ENCODE peak calls at places on chromosomes 16 and 17, in six cellular contexts. U is neural progenitor cell, B is colonic mucosa, H is lower leg skin, S is esophagus squamous epithelium, V is AG09309. Y is an unnamed sample.

GRCh38 chr16:52283018-52283417 is 263.9 kb downstream of the TOX3 start:
- DNase-seq in U (no peak), B (no peak), H (no peak), S (no peak), V (peak), Y (no peak)

GRCh38 chr17:58097384-58098088 is 14.3 kb downstream of the DYNLL2 start:
- DNase-seq in U (no peak), B (no peak), H (no peak), S (no peak), V (no peak), Y (no peak)

GRCh38 chr16:69171325-69172095 is 15.5 kb upstream of the SNTB2 start:
- DNase-seq in U (no peak), B (no peak), H (no peak), S (no peak), V (no peak), Y (peak)

GRCh38 chr17:59618894-59619312 is 792 bp upstream of the CLTC start:
- DNase-seq in U (peak), B (peak), H (no peak), S (no peak), V (no peak), Y (no peak)

GRCh38 chr16:82793550-82794244 is 166.9 kb downstream of the CDH13 start:
- DNase-seq in U (peak), B (no peak), H (no peak), S (no peak), V (no peak), Y (no peak)

GRCh38 chr17:17120716-17121115 is 78.5 kb downstream of the MPRIP start:
- DNase-seq in U (no peak), B (peak), H (no peak), S (no peak), V (no peak), Y (no peak)

GRCh38 chr16:13176711-13177110 is 275.3 kb downstream of the SHISA9 start:
- DNase-seq in U (no peak), B (no peak), H (no peak), S (no peak), V (no peak), Y (no peak)

GRCh38 chr17:32152130-32152529 is 9.8 kb downstream of the RHOT1 start:
- DNase-seq in U (no peak), B (no peak), H (no peak), S (no peak), V (no peak), Y (no peak)

GRCh38 chr17:52827526-52827925 is 669.0 kb upstream of the CA10 start:
- DNase-seq in U (no peak), B (peak), H (no peak), S (no peak), V (no peak), Y (no peak)

GRCh38 chr17:52824542-52824941 is 666.0 kb upstream of the CA10 start:
- DNase-seq in U (no peak), B (peak), H (no peak), S (no peak), V (no peak), Y (no peak)

GRCh38 chr17:52828621-52829020 is 670.1 kb upstream of the CA10 start:
- DNase-seq in U (no peak), B (no peak), H (no peak), S (no peak), V (no peak), Y (no peak)

GRCh38 chr17:52823155-52823554 is 664.6 kb upstream of the CA10 start:
- DNase-seq in U (no peak), B (no peak), H (no peak), S (no peak), V (no peak), Y (no peak)
- TF ChIP-seq CTCF in U (no peak), B (no peak), H (no peak), S (no peak), V (no peak), Y (no peak)

DNA sequence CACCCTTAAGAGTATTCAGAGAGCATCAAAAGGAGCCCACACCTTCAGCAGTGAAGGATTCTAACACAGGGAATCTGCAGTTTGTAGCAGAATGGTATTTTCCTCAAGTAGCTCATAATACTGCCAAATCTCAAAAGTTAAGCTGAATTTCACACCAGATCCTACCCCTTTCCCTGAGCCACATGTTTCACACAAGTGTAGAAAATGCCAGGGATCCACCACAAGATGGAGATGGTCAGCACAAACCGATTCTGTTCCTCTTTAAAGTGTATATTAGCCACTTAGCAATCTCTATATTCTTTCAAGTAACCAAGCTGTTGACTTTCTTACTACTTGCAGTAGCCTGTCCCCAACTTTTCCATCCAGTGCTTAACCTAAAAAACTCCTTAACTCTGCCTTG is 13.2 kb downstream of the GINS2 start:
- DNase-seq in U (no peak), B (no peak), H (no peak), S (no peak), V (no peak), Y (no peak)
- TF ChIP-seq CTCF in U (peak), B (no peak), H (no peak), S (peak), V (peak), Y (peak)

DNA sequence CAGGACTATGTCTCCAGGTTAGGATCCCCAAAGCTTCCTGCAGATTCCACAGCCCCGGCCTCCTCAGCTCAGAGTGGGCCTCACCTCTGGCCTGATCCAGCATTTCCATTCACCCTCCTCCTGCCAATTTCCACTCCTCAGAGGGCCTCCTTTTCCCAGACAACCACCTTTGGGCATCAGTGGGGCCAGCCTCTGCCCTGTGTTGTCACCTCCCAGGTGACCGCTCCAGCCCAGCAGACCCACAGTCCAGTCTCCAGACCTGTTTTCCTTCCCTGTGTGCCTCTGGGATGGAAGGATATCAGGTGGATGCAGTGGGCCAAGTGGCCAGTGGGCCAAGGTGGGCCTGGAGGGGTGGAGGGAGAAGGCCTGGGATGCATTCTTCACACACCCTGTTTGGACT is 32.7 kb downstream of the B9D1 start:
- DNase-seq in U (no peak), B (no peak), H (no peak), S (no peak), V (no peak), Y (no peak)
- TF ChIP-seq CTCF in U (no peak), B (no peak), H (no peak), S (no peak), V (no peak), Y (no peak)

DNA sequence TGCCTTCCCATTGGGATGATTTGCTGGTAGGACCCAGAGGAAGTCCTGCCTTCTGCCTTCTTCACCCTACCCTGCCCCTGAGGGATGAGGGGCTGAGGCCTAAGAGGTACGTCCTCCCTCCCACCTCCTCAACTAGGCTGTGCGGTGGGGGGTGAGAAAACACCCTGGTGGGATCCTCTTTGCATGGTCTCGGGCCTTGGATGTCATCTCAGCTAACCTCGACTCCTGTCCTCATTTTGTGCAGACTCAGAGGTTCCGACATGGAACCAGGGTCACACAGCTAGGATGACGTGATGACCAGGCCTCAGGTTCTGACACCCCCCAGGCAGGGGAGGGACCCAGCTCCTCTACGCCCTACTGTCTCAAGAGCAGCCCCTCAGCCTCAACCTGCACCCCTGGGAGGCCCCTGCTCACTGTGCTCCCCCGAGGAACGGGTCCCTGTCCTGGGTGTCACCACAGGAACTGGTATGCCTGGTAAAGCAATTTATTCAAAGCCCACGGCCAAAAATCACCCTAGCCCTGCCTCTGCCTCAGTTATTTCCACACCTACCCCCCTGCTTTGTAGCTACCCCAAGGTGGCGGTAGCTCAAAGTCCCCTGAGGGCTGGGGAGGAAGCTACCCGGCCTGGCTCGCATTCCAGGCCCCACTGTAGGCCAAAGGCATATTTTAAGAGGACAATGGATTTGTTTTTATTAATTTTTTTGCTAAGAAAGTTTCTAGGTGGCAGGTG is 17.5 kb downstream of the UNC13D start:
- DNase-seq in U (no peak), B (no peak), H (no peak), S (no peak), V (no peak), Y (no peak)
- TF ChIP-seq CTCF in U (no peak), B (no peak), H (no peak), S (no peak), V (no peak), Y (no peak)

GRCh38 chr16:1336619-1337018 is 3.2 kb downstream of the BAIAP3 start:
- DNase-seq in U (no peak), B (no peak), H (no peak), S (no peak), V (no peak), Y (no peak)

GRCh38 chr16:1334739-1335138 is 1.3 kb downstream of the BAIAP3 start:
- DNase-seq in U (no peak), B (no peak), H (no peak), S (no peak), V (no peak), Y (no peak)

GRCh38 chr16:1335211-1335971 is 1.9 kb downstream of the BAIAP3 start:
- DNase-seq in U (no peak), B (no peak), H (no peak), S (no peak), V (no peak), Y (no peak)

GRCh38 chr16:1337486-1337885 is 4.0 kb downstream of the BAIAP3 start:
- DNase-seq in U (peak), B (no peak), H (no peak), S (no peak), V (no peak), Y (no peak)

GRCh38 chr16:1335996-1336395 is 2.6 kb downstream of the BAIAP3 start:
- DNase-seq in U (peak), B (no peak), H (no peak), S (no peak), V (no peak), Y (no peak)
- TF ChIP-seq CTCF in U (peak), B (no peak), H (no peak), S (no peak), V (no peak), Y (peak)

DNA sequence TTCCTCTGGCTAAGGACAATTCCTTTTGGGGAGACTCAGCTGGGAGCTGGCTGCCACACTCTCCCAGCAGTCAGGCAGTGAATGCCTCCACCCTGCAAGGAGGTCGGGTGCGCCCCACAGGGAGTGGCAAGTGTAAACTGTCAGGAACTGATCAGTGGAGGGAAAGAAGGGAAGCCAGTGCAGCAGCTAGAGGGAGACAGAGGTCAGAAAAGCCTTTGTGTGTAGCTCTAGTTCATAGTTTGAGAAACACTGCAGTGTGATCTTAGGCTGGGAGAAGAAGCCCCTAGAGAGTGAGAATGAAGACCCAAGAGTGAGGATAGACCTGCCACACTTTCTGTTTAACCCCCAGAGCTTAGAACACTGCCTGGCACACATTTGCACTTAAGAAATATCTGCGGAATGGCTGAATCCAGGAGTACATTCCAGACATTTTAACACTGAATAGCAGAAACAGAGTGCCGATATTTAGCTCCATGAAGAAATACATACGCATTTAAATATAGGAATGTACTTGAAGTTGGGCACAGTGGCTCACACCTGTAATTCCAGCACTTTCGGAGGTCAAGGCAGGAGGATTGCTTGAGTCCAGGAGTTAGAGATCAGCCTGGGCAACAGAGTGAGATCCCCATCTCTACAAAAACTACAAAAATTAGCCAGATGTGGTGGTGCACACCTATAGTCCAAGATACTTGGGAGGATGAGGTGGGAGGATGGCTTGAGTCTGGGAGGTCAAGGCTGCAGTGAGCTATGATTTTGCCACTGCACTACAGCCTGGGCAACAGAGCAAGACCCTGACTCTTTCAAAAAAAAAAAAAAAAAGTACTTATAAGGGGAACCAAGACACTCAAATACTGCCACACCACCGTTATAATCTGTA is 11.1 kb upstream of the SLC5A11 start:
- DNase-seq in U (peak), B (peak), H (no peak), S (no peak), V (no peak), Y (no peak)
- TF ChIP-seq CTCF in U (peak), B (peak), H (no peak), S (peak), V (peak), Y (peak)

GRCh38 chr17:61410100-61410551 is 10.5 kb downstream of the TBX2 start:
- DNase-seq in U (no peak), B (no peak), H (no peak), S (no peak), V (no peak), Y (no peak)

GRCh38 chr17:61411114-61411943 is 11.7 kb downstream of the TBX2 start:
- DNase-seq in U (peak), B (peak), H (peak), S (no peak), V (no peak), Y (no peak)

GRCh38 chr17:61408151-61409041 is 8.8 kb downstream of the TBX2 start:
- DNase-seq in U (peak), B (no peak), H (no peak), S (no peak), V (no peak), Y (no peak)

GRCh38 chr17:61410555-61411089 is 11.0 kb downstream of the TBX2 start:
- DNase-seq in U (peak), B (peak), H (no peak), S (no peak), V (no peak), Y (peak)

GRCh38 chr17:61409301-61410099 is 9.9 kb downstream of the TBX2 start:
- DNase-seq in U (peak), B (peak), H (no peak), S (no peak), V (no peak), Y (no peak)
- TF ChIP-seq CTCF in U (peak), B (peak), H (no peak), S (peak), V (peak), Y (peak)

DNA sequence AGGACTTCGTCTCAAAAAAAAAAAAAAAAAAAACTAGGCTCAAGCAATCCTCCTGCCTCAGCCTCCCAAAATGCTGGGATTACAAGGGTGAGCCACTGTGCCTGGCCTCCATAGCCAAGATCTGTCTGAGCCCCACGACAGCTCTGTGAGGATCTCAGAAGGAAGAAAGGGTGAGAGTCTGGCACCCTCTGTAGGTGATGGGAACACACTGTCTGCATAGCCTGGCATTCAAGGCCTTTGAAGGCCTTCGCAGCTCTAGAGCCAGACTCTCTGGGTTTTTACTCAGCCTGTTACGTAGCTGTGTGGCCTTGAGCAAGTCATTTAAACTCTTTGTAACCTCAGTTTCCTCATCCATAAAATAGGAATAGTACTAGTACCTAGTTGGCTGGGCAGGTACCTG is 6.3 kb upstream of the XPO6 start:
- DNase-seq in U (peak), B (peak), H (no peak), S (no peak), V (peak), Y (peak)
- TF ChIP-seq CTCF in U (peak), B (peak), H (no peak), S (peak), V (peak), Y (peak)

DNA sequence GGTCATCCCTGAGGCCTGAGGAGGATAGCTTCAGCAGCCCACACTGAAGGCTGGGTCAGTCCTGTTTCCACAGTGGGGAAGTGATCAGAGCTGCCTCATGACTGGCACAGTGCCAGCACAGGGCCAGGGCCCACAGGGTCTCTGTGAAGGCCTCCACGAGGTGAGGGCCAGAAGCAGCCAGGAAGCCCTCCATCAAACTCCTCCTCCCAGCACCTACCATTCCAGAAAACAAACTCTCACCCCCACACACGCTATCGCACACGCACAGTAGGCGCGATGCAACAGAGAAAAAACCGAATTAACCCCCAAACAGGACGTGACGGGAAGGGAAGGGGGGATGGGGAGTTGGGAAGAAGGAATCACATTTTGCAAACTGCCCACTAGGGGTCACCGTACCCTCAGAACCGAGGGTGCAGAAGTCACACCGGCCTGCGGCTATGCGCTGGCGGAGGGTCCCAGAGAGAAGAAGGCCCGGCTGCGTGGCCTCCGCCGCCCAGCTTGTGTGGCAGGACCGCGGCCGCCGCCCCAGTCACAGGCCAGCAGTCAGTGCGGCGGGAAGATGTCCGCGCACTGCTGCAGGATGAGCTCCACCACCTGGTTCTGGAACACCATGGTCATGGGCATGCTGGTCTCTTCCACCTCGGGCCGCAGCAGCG is 37.6 kb downstream of the ARHGAP27 start:
- DNase-seq in U (peak), B (peak), H (no peak), S (no peak), V (peak), Y (peak)
- TF ChIP-seq CTCF in U (peak), B (peak), H (peak), S (peak), V (peak), Y (peak)

DNA sequence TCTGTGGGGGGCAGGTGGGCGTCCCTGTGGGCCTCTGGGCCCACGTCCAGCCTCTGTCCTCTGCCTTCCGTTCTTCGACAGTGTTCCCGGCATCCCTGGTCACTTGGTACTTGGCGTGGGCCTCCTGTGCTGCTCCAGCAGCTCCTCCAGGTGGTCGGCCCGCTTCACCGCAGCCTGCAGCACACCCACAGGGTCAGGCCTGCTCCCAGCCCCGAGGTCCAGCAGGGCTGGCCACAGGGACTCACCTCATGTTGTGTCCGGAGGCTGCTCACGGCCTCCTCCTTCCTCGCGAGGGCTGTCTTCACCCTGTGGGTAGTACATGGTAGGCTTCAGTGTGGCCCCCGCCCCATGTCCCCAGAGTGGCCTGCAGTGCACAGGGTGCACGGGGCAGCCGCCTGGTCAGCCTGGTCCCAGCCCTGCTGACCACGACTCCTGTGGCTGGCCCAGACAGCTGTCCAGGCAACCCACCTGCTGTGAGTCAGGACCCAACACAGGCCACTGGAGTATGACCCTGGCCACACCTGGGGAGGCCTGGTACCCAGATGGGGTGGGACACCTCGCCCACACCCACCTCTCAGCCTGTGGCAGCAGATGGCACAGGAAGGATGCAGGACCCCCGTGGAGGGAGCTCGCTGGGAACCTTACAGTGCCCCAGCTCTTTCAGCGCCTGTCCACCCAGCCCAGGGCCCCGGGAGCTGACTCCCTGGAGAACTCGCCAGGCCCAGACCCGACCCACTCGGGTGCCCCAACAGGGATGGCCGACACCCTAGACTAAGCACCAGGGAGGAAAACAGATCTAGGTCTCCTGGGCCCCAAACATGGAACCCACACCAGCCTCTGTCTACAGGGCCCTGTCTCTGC is 23.9 kb upstream of the AATK start:
- DNase-seq in U (peak), B (no peak), H (no peak), S (no peak), V (no peak), Y (no peak)
- TF ChIP-seq CTCF in U (peak), B (no peak), H (no peak), S (no peak), V (no peak), Y (no peak)